ENCODE peak calls at places on chromosomes 4 and X, in six cellular contexts. S, I, P, K, H and Y are unnamed samples.

GRCh38 chr4:1592179-1593037 is 91.7 kb downstream of the FAM53A start:
- DNase-seq in S (peak), I (no peak), P (no peak), K (no peak), H (no peak), Y (no peak)

GRCh38 chr4:40628888-40629287 is 776 bp downstream of the RBM47 start:
- DNase-seq in S (no peak), I (no peak), P (no peak), K (no peak), H (no peak), Y (no peak)

GRCh38 chr4:185304944-185305690 is 90.6 kb downstream of the LRP2BP start:
- DNase-seq in S (no peak), I (peak), P (peak), K (peak), H (no peak), Y (peak)

GRCh38 chr4:158768577-158769174 is at the start of gene FNIP2:
- DNase-seq in S (peak), I (peak), P (peak), K (peak), H (no peak), Y (peak)

GRCh38 chr4:120718979-120719566 is 203.5 kb downstream of the PRDM5 start:
- DNase-seq in S (no peak), I (peak), P (peak), K (peak), H (peak), Y (no peak)

GRCh38 chr4:104491396-104491821 is 3.3 kb downstream of the CXXC4 start:
- DNase-seq in S (peak), I (peak), P (peak), K (peak), H (no peak), Y (peak)

GRCh38 chrX:39753296-39753996 is 344.3 kb downstream of the BCOR start:
- DNase-seq in S (no peak), I (peak), P (no peak), K (no peak), H (no peak), Y (no peak)

GRCh38 chrX:112760697-112761096 is 79.9 kb downstream of the AMOT start:
- DNase-seq in S (no peak), I (no peak), P (no peak), K (peak), H (no peak), Y (no peak)

GRCh38 chr4:16516796-16517413 is 290.6 kb upstream of the TAPT1 start:
- DNase-seq in S (no peak), I (peak), P (no peak), K (peak), H (peak), Y (no peak)

GRCh38 chrX:108246304-108246954 is 154.9 kb downstream of the ATG4A start:
- DNase-seq in S (no peak), I (no peak), P (no peak), K (no peak), H (no peak), Y (no peak)

GRCh38 chr4:11634283-11634682 is 205.6 kb upstream of the HS3ST1 start:
- DNase-seq in S (no peak), I (peak), P (no peak), K (no peak), H (no peak), Y (no peak)

GRCh38 chr4:152535236-152535902 is 523 bp downstream of the FBXW7 start:
- DNase-seq in S (no peak), I (peak), P (no peak), K (no peak), H (no peak), Y (peak)

GRCh38 chr4:1490011-1490905 is 84.0 kb upstream of the NKX1-1 start:
- DNase-seq in S (no peak), I (no peak), P (no peak), K (no peak), H (no peak), Y (no peak)

GRCh38 chr4:1172228-1172851 is at the start of gene SPON2:
- DNase-seq in S (peak), I (peak), P (no peak), K (peak), H (no peak), Y (no peak)

GRCh38 chr4:118790544-118790943 is 45.4 kb downstream of the SEC24D start:
- DNase-seq in S (no peak), I (no peak), P (no peak), K (no peak), H (no peak), Y (no peak)

GRCh38 chr4:16224264-16224663 is 2.0 kb downstream of the TAPT1 start:
- DNase-seq in S (no peak), I (no peak), P (no peak), K (no peak), H (no peak), Y (no peak)

GRCh38 chr4:52659016-52659721 is at the start of gene USP46:
- DNase-seq in S (peak), I (peak), P (peak), K (peak), H (peak), Y (peak)

GRCh38 chr4:76585897-76586360 is 150.9 kb downstream of the SHROOM3 start:
- DNase-seq in S (peak), I (peak), P (peak), K (no peak), H (no peak), Y (no peak)

GRCh38 chr4:173486714-173487392 is 43.2 kb downstream of the HAND2 start:
- DNase-seq in S (no peak), I (no peak), P (no peak), K (no peak), H (no peak), Y (no peak)

GRCh38 chr4:44256414-44256813 is 192.2 kb downstream of the KCTD8 start:
- DNase-seq in S (no peak), I (no peak), P (no peak), K (no peak), H (no peak), Y (no peak)

GRCh38 chr4:101191302-101192098 is 155.8 kb downstream of the PPP3CA start:
- DNase-seq in S (peak), I (peak), P (no peak), K (peak), H (peak), Y (no peak)

GRCh38 chr4:116361782-116362181 is 723.6 kb downstream of the TRAM1L1 start:
- DNase-seq in S (no peak), I (no peak), P (no peak), K (no peak), H (no peak), Y (no peak)

GRCh38 chr4:157994863-157995262 is 178.0 kb downstream of the GASK1B start:
- DNase-seq in S (no peak), I (peak), P (no peak), K (no peak), H (no peak), Y (no peak)

GRCh38 chr4:6769138-6769983 is 13.2 kb upstream of the KIAA0232 start:
- DNase-seq in S (no peak), I (no peak), P (no peak), K (no peak), H (no peak), Y (no peak)

GRCh38 chr4:105189855-105190650 is 43.4 kb downstream of the TET2 start:
- DNase-seq in S (no peak), I (no peak), P (no peak), K (no peak), H (no peak), Y (no peak)

GRCh38 chr4:83629945-83630684 is 94.2 kb downstream of the GPAT3 start:
- DNase-seq in S (no peak), I (peak), P (no peak), K (peak), H (peak), Y (no peak)

GRCh38 chr4:67810011-67810410 is 55.8 kb upstream of the GNRHR start:
- DNase-seq in S (no peak), I (no peak), P (no peak), K (no peak), H (no peak), Y (no peak)

GRCh38 chrX:19799319-19800182 is 87.8 kb downstream of the SH3KBP1 start:
- DNase-seq in S (no peak), I (no peak), P (peak), K (peak), H (no peak), Y (peak)

GRCh38 chr4:177607111-177607573 is 164.9 kb upstream of the AGA start:
- DNase-seq in S (no peak), I (no peak), P (no peak), K (no peak), H (no peak), Y (no peak)

GRCh38 chrX:72142094-72142843 is 10.6 kb upstream of the RTL5 start:
- DNase-seq in S (no peak), I (peak), P (no peak), K (no peak), H (no peak), Y (no peak)

GRCh38 chrX:63418211-63418610 is 67.1 kb upstream of the SPIN4 start:
- DNase-seq in S (no peak), I (no peak), P (no peak), K (no peak), H (no peak), Y (no peak)

GRCh38 chrX:70174754-70175153 is 2.5 kb upstream of the DGAT2L6 start:
- DNase-seq in S (no peak), I (no peak), P (no peak), K (peak), H (no peak), Y (no peak)

GRCh38 chr4:105194328-105195231 is 47.9 kb downstream of the TET2 start:
- DNase-seq in S (no peak), I (no peak), P (no peak), K (peak), H (no peak), Y (no peak)

GRCh38 chr4:15231265-15232091 is 196.4 kb upstream of the C1QTNF7 start:
- DNase-seq in S (peak), I (peak), P (peak), K (peak), H (peak), Y (peak)

GRCh38 chr4:71711985-71712348 is 71.9 kb downstream of the GC start:
- DNase-seq in S (no peak), I (no peak), P (no peak), K (no peak), H (no peak), Y (no peak)

GRCh38 chr4:184746532-184746870 is 12.6 kb upstream of the CENPU start:
- DNase-seq in S (no peak), I (peak), P (no peak), K (peak), H (peak), Y (no peak)

DNA sequence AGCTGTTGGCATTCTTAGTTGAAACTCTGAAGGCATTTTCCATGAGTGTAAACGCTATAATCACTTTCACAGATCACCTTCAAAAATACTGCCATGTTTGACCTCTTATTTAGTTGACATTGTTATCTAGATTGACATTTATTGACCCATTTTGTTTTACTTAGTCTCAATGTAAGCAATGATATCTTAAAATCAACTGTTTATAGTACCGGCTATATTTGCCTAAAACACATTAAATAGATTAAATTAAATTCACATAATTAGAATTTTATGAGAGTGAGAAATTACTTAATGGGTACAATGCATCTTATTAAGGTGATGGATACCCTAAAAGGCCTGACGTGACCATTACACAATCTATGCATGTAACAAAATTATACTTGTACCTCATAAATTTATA is 517.7 kb upstream of the FTHL17 start:
- DNase-seq in S (no peak), I (no peak), P (no peak), K (no peak), H (no peak), Y (no peak)
- H3K4me3 ChIP-seq in S (no peak), I (no peak), P (no peak), K (no peak), H (no peak), Y (no peak)

GRCh38 chr4:133347409-133347808 is 198.3 kb downstream of the PCDH10 start:
- DNase-seq in S (no peak), I (no peak), P (no peak), K (no peak), H (no peak), Y (no peak)
- H3K4me3 ChIP-seq in S (no peak), I (no peak), P (no peak), K (no peak), H (no peak), Y (no peak)

GRCh38 chrX:131752493-131753198 is 208.8 kb downstream of the OR13H1 start:
- DNase-seq in S (no peak), I (no peak), P (peak), K (peak), H (no peak), Y (peak)
- H3K4me3 ChIP-seq in S (no peak), I (no peak), P (no peak), K (peak), H (no peak), Y (no peak)

GRCh38 chr4:139633661-139634060 is 32.0 kb upstream of the MGST2 start:
- DNase-seq in S (peak), I (peak), P (no peak), K (peak), H (no peak), Y (no peak)
- H3K4me3 ChIP-seq in S (peak), I (no peak), P (no peak), K (no peak), H (no peak), Y (no peak)

DNA sequence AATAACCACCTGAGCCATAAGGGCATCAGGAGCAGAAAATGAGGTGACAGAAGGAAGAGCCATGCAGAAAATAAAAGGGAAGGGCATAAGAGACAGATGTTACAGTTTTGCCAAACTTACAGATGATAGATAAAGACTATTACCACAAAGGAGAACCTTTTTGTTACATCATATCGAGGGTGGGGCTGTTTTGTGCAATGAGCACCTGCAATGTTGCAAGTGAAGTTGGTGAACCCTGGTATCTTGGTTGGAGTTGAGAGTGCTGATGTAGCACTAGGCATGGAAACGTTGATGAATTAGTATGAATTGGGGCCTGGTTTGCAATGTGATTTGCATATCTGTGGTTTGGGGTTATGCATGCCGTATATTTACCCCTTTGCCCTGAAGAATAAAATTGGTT is 119.8 kb upstream of the TEX13D start:
- DNase-seq in S (no peak), I (no peak), P (peak), K (no peak), H (no peak), Y (no peak)
- H3K4me3 ChIP-seq in S (no peak), I (no peak), P (no peak), K (no peak), H (no peak), Y (no peak)

GRCh38 chrX:51894697-51895336 is 1.4 kb downstream of the MAGED1 start:
- DNase-seq in S (peak), I (peak), P (no peak), K (peak), H (no peak), Y (peak)
- H3K4me3 ChIP-seq in S (peak), I (peak), P (no peak), K (peak), H (peak), Y (no peak)

GRCh38 chr4:25532579-25532978 is 123.1 kb upstream of the SLC34A2 start:
- DNase-seq in S (no peak), I (no peak), P (no peak), K (peak), H (no peak), Y (no peak)

GRCh38 chr4:25531272-25531671 is 124.4 kb upstream of the SLC34A2 start:
- DNase-seq in S (no peak), I (no peak), P (no peak), K (no peak), H (no peak), Y (no peak)

GRCh38 chr4:25535278-25535677 is 120.4 kb upstream of the SLC34A2 start:
- DNase-seq in S (no peak), I (no peak), P (no peak), K (no peak), H (no peak), Y (no peak)

GRCh38 chr4:25535701-25536473 is 119.8 kb upstream of the SLC34A2 start:
- DNase-seq in S (no peak), I (no peak), P (no peak), K (no peak), H (no peak), Y (no peak)

GRCh38 chr4:25533237-25533636 is 122.4 kb upstream of the SLC34A2 start:
- DNase-seq in S (no peak), I (no peak), P (no peak), K (no peak), H (no peak), Y (no peak)
- H3K4me3 ChIP-seq in S (no peak), I (no peak), P (no peak), K (no peak), H (no peak), Y (no peak)

DNA sequence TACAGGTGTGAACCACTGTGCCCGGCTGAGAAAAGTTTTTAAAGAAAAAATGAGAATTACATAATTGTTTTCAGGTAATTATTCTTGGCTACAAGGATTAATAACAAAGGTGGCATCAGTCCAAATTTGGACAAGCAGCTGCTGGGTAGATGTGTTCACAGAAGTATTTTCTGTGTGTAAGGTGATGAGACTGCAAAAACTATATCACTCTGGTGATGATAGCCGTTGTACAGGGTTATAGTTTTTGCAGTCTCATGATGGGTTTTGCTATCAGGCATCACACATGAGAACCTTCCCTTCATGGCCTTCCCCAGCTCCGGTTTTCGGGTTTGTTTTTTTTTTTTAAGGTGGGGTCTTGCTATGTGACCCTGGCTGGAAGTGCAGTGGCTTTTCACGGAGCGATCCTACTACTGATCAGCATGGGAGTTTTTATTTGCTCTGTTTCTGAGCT is 5.1 kb upstream of the SLC10A3 start:
- DNase-seq in S (no peak), I (no peak), P (no peak), K (no peak), H (no peak), Y (no peak)
- H3K4me3 ChIP-seq in S (no peak), I (no peak), P (no peak), K (no peak), H (no peak), Y (no peak)

GRCh38 chrX:48831909-48832291 is 3.5 kb downstream of the PCSK1N start:
- DNase-seq in S (no peak), I (no peak), P (no peak), K (no peak), H (no peak), Y (no peak)
- H3K4me3 ChIP-seq in S (no peak), I (no peak), P (no peak), K (no peak), H (no peak), Y (no peak)

GRCh38 chr4:37893164-37893563 is 2.3 kb downstream of the TBC1D1 start:
- DNase-seq in S (no peak), I (no peak), P (no peak), K (no peak), H (no peak), Y (no peak)
- H3K4me3 ChIP-seq in S (no peak), I (no peak), P (no peak), K (no peak), H (no peak), Y (no peak)